ENCODE peak calls at places on chromosomes 1 and 21, in four cellular contexts. A, Z, E and V are unnamed samples.

GRCh38 chr1:213388199-213388598 is 337.2 kb downstream of the RPS6KC1 start:
- DNase-seq in A (no peak), Z (no peak), E (no peak), V (no peak)

GRCh38 chr1:182520746-182521145 is 68.3 kb downstream of the RNASEL start:
- DNase-seq in A (no peak), Z (no peak), E (no peak), V (no peak)

GRCh38 chr1:191618202-191618601 is 540.1 kb upstream of the RGS18 start:
- DNase-seq in A (no peak), Z (no peak), E (no peak), V (peak; percentile 30)

GRCh38 chr1:59022199-59022598 is 238.4 kb upstream of the JUN start:
- DNase-seq in A (no peak), Z (no peak), E (no peak), V (no peak)

GRCh38 chr1:14969006-14969405 is 184.5 kb upstream of the TMEM51 start:
- DNase-seq in A (no peak), Z (no peak), E (no peak), V (no peak)

GRCh38 chr1:85692730-85693314 is 15.4 kb downstream of the ZNHIT6 start:
- DNase-seq in A (no peak), Z (no peak), E (no peak), V (no peak)

GRCh38 chr1:183945432-183946308 is 91.9 kb downstream of the COLGALT2 start:
- DNase-seq in A (no peak), Z (no peak), E (no peak), V (no peak)

GRCh38 chr1:3331564-3331963 is 122.9 kb upstream of the ARHGEF16 start:
- DNase-seq in A (no peak), Z (no peak), E (no peak), V (no peak)

GRCh38 chr1:243447342-243447741 is 191.5 kb downstream of the SDCCAG8 start:
- DNase-seq in A (no peak), Z (no peak), E (no peak), V (peak; percentile 47)

GRCh38 chr1:248288385-248288784 is 10.6 kb upstream of the OR2T33 start:
- DNase-seq in A (no peak), Z (no peak), E (no peak), V (no peak)

GRCh38 chr1:51504806-51505525 is 14.1 kb downstream of the EPS15 start:
- DNase-seq in A (no peak), Z (no peak), E (no peak), V (no peak)

GRCh38 chr1:40232444-40232843 is 15.3 kb upstream of the TMCO2 start:
- DNase-seq in A (no peak), Z (peak; percentile 85), E (no peak), V (no peak)

GRCh38 chr1:246582301-246583055 is 16.2 kb downstream of the CNST start:
- DNase-seq in A (no peak), Z (no peak), E (no peak), V (no peak)

GRCh38 chr1:2543543-2544092 is 12.6 kb upstream of the TNFRSF14 start:
- DNase-seq in A (no peak), Z (no peak), E (no peak), V (no peak)

GRCh38 chr21:42164064-42164789 is 54.7 kb upstream of the ABCG1 start:
- DNase-seq in A (no peak), Z (peak; percentile 71), E (peak; percentile 61), V (peak; percentile 48)

GRCh38 chr1:212595229-212595628 is 13.3 kb upstream of the ATF3 start:
- DNase-seq in A (no peak), Z (no peak), E (no peak), V (no peak)

GRCh38 chr1:111202707-111203623 is 2.5 kb upstream of the DENND2D start:
- DNase-seq in A (no peak), Z (peak; percentile 43), E (no peak), V (no peak)

GRCh38 chr1:172269084-172269483 is 151.4 kb upstream of the C1orf105 start:
- DNase-seq in A (no peak), Z (no peak), E (no peak), V (no peak)

GRCh38 chr1:203035111-203036000 is 9.1 kb downstream of the PPFIA4 start:
- DNase-seq in A (no peak), Z (no peak), E (no peak), V (peak; percentile 12)

GRCh38 chr21:37582613-37583012 is 216.0 kb downstream of the DYRK1A start:
- DNase-seq in A (no peak), Z (peak; percentile 68), E (no peak), V (peak; percentile 69)

GRCh38 chr1:98761238-98761637 is 99.7 kb downstream of the SNX7 start:
- DNase-seq in A (no peak), Z (peak; percentile 52), E (no peak), V (peak; percentile 38)

GRCh38 chr1:9149837-9150581 is 21.1 kb upstream of the GPR157 start:
- DNase-seq in A (no peak), Z (no peak), E (peak; percentile 53), V (no peak)

GRCh38 chr1:102661481-102661880 is 446.8 kb downstream of the COL11A1 start:
- DNase-seq in A (no peak), Z (no peak), E (no peak), V (no peak)

GRCh38 chr1:176187001-176187400 is 20.1 kb downstream of the COP1 start:
- DNase-seq in A (no peak), Z (peak; percentile 62), E (no peak), V (no peak)

GRCh38 chr1:1621682-1622577 is 6.6 kb downstream of the MIB2 start:
- DNase-seq in A (no peak), Z (no peak), E (no peak), V (no peak)

GRCh38 chr1:70941563-70941962 is 106.1 kb downstream of the PTGER3 start:
- DNase-seq in A (no peak), Z (no peak), E (no peak), V (no peak)

GRCh38 chr1:184507604-184508289 is 120.9 kb downstream of the C1orf21 start:
- DNase-seq in A (no peak), Z (no peak), E (no peak), V (no peak)

GRCh38 chr1:64396817-64397216 is 73.1 kb upstream of the CACHD1 start:
- DNase-seq in A (no peak), Z (peak; percentile 55), E (no peak), V (peak; percentile 19)

GRCh38 chr1:200184196-200184595 is 156.7 kb downstream of the NR5A2 start:
- DNase-seq in A (peak; percentile 41), Z (no peak), E (peak; percentile 75), V (peak; percentile 44)

DNA sequence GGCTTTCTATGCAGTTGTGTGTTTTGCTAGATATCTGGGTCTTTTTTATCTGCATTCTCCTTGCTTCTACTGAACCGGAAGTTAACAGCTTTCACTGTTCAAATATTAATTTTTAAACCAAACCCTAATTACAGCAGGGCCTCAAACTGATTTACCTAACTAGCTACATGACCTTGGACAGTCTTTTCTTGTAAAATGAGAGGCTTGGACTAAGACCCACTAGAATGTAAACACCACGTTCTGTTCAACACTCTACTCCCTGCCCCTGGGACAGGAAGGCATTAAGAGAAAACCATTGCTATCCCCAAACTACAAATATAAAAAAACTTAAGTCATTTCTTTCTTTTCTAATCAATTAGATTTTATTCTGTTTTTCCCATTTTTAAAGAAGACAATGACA is 3.7 kb downstream of the USP24 start:
- DNase-seq in A (no peak), Z (peak; percentile 44), E (no peak), V (no peak)
- H3K4me3 ChIP-seq in A (no peak overlapping the region), Z (peak overlapping the region; percentile 91), E (peak overlapping the region; percentile 89), V (no peak overlapping the region)

DNA sequence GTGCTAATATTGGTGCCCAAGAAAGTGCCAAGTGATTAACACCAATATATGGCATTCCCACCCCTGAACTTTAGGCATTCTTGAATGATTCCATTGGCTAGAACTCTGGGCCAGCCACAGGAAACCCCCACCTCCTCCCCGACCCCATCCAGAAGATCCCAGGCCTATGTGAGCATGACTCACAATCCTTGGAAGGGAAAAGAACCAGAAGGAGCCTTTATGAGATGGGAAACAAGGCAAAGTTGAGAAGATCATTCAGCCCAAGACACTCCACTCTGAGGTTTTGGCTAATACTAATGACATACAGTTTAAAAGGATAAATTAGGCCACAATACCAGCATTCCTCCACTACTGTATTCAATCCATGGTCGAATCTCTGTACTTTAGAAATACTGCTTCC is 21.8 kb downstream of the ELK4 start:
- DNase-seq in A (no peak), Z (no peak), E (no peak), V (no peak)
- H3K27ac ChIP-seq in A (no peak overlapping the region), Z (no peak overlapping the region), E (no peak overlapping the region), V (no peak overlapping the region)

GRCh38 chr1:10528066-10529014 is 53.6 kb downstream of the PEX14 start:
- DNase-seq in A (no peak), Z (no peak), E (peak; percentile 52), V (no peak)
- H3K4me3 ChIP-seq in A (no peak overlapping the region), Z (no peak overlapping the region), E (peak overlapping the region; percentile 8), V (no peak overlapping the region)

GRCh38 chr1:210647406-210648333 is 319.0 kb downstream of the HHAT start:
- DNase-seq in A (no peak), Z (no peak), E (no peak), V (no peak)
- H3K27ac ChIP-seq in A (no peak overlapping the region), Z (no peak overlapping the region), E (no peak overlapping the region), V (no peak overlapping the region)

DNA sequence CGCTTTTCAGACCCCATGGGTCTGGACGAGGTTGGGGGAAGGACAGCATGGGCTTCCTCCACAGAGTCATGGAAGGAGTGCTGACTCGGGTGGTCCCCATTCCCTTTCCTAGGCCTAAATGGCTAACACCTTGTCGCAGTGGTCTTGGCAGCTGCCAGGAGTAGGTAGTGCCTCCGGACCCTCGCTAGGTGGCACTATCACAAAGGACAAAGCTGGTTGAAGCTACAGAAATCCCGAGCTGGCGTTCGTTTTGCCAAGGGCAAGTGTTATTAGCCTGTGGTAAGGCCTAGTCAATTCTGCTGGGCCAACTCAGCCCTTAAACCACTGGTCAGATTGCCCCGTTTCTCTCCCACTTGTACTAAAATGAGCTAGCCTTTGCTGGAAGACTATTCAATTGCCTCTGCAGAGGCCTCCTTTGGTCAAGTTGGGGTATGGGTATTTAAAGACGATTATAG is 1.1 kb upstream of the UBE2Q1 start:
- DNase-seq in A (no peak), Z (peak; percentile 94), E (peak; percentile 77), V (peak; percentile 94)
- H3K4me3 ChIP-seq in A (peak overlapping the region; percentile 94), Z (peak overlapping the region; percentile 67), E (peak overlapping the region; percentile 98), V (peak overlapping the region; percentile 83)

DNA sequence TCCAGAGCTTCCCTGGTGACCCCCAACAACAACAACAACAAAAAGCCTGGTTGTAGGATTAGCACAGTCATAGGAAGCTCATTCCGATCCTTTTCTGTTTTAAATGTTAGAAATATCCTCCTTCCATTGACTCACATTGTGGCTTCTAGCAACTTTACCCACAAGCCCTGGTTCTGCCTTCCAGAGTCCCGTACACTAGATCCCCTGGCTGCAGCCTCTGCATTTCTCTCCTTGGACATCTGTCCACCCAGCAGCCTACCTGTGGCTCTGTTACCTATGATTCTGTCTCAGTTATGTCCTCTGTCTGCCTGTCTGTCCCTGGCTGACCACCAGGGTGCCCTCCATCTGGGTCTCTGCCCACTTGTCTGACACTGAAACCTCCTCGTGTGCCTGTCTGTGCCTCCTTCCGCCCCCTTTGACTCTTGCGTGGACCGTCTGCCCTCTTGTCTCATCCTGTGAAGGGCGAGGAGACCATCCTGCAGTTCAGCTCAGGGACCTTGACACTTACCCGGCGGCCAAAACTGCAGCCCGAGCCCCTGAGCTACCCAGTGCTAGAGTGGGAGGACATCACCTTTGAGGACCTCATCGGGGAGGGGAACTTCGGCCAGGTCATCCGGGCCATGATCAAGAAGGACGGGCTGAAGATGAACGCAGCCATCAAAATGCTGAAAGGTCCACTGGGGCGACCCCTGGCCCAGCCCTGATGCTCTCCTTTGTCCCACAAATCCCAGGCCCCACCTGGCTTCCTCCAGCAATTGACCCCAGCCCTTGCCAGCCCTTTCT is 16.1 kb downstream of the TIE1 start:
- DNase-seq in A (no peak), Z (no peak), E (no peak), V (no peak)
- H3K27ac ChIP-seq in A (no peak overlapping the region), Z (no peak overlapping the region), E (no peak overlapping the region), V (no peak overlapping the region)